ENCODE peak calls at places on chromosomes 4 and X, in eight cellular contexts. I is left ventricle myocardium inferior, A is PC-3, P is astrocyte of the cerebellum, Q is cardiac muscle cell, R is GM12864, M is SK-N-SH, L is AG04450. Z is an unnamed sample.

GRCh38 chr4:179989975-179990374 is 2253.2 kb upstream of the TENM3 start:
- DNase-seq in I (no peak), A (no peak), Q (no peak), L (no peak), M (no peak), P (no peak), R (no peak), Z (no peak)

GRCh38 chr4:41835321-41835995 is 86.9 kb upstream of the PHOX2B start:
- DNase-seq in I (no peak), M (peak), R (no peak), A (no peak), P (no peak), Q (no peak), L (no peak), Z (no peak)

GRCh38 chr4:14871676-14872430 is 130.4 kb upstream of the CPEB2 start:
- DNase-seq in A (peak), L (no peak), Q (peak), I (no peak), R (no peak), M (no peak), P (no peak), Z (no peak)

GRCh38 chr4:185352741-185353140 is 43.0 kb downstream of the LRP2BP start:
- DNase-seq in M (no peak), L (no peak), A (no peak), P (no peak), Q (no peak), R (no peak), I (no peak), Z (no peak)

GRCh38 chr4:186701273-186701672 is 22.4 kb downstream of the FAT1 start:
- DNase-seq in M (no peak), Q (peak), A (no peak), I (peak), L (no peak), P (peak), R (no peak), Z (no peak)

GRCh38 chrX:24306430-24306829 is 7.4 kb downstream of the SUPT20HL2 start:
- DNase-seq in I (no peak), Q (peak), L (no peak), M (no peak), R (no peak), P (no peak), A (no peak), Z (no peak)

GRCh38 chr4:73770917-73771316 is 30.5 kb downstream of the CXCL8 start:
- DNase-seq in L (no peak), A (no peak), M (no peak), I (no peak), P (no peak), R (no peak), Q (no peak), Z (no peak)

GRCh38 chrX:24899391-24899790 is 116.4 kb downstream of the ARX start:
- DNase-seq in Q (no peak), P (no peak), L (no peak), A (no peak), R (no peak), M (no peak), I (no peak), Z (no peak)

GRCh38 chrX:55057691-55058249 is 17.1 kb upstream of the PAGE2B start:
- DNase-seq in M (peak), Q (peak), I (no peak), R (peak), P (peak), A (peak), L (no peak), Z (peak)

GRCh38 chrX:103254171-103254824 is 657 bp downstream of the TCEAL8 start:
- DNase-seq in L (no peak), P (no peak), I (peak), A (peak), Q (peak), R (no peak), M (peak), Z (peak)

GRCh38 chr4:173878701-173879100 is 348.7 kb upstream of the HAND2 start:
- DNase-seq in I (peak), M (peak), L (peak), P (no peak), A (no peak), Q (peak), R (no peak), Z (no peak)

GRCh38 chrX:45735571-45735970 is 534.9 kb upstream of the DIPK2B start:
- DNase-seq in R (no peak), Q (no peak), I (no peak), M (no peak), P (no peak), L (no peak), A (peak), Z (no peak)

GRCh38 chr4:39812500-39812899 is 114.6 kb downstream of the UBE2K start:
- DNase-seq in Q (no peak), A (no peak), P (no peak), R (no peak), L (no peak), M (no peak), I (no peak), Z (no peak)

GRCh38 chr4:52838729-52839722 is 23.1 kb upstream of the RASL11B start:
- DNase-seq in I (no peak), Q (no peak), A (no peak), M (no peak), L (no peak), R (no peak), P (no peak), Z (no peak)

GRCh38 chrX:16700734-16701133 is 11.7 kb downstream of the CTPS2 start:
- DNase-seq in I (no peak), A (no peak), L (no peak), R (no peak), Q (no peak), M (no peak), P (no peak), Z (no peak)

GRCh38 chr4:113496698-113497097 is 264.8 kb downstream of the CAMK2D start:
- DNase-seq in I (no peak), L (no peak), A (no peak), M (no peak), P (no peak), Q (no peak), R (no peak), Z (no peak)

GRCh38 chrX:29478336-29479069 is 736.9 kb upstream of the MAGEB2 start:
- DNase-seq in I (no peak), L (no peak), P (no peak), Q (peak), M (peak), A (peak), R (peak), Z (peak)
- TF ChIP-seq CTCF in I (peak), L (peak), P (peak), Q (peak), M (peak), A (peak), R (peak), Z (peak)

GRCh38 chrX:6363193-6363592 is 134.5 kb upstream of the NLGN4X start:
- DNase-seq in R (no peak), P (no peak), L (no peak), I (no peak), A (no peak), Q (peak), M (peak), Z (no peak)
- TF ChIP-seq CTCF in R (no peak), P (peak), L (no peak), I (no peak), A (no peak), Q (no peak), M (no peak), Z (no peak)

DNA sequence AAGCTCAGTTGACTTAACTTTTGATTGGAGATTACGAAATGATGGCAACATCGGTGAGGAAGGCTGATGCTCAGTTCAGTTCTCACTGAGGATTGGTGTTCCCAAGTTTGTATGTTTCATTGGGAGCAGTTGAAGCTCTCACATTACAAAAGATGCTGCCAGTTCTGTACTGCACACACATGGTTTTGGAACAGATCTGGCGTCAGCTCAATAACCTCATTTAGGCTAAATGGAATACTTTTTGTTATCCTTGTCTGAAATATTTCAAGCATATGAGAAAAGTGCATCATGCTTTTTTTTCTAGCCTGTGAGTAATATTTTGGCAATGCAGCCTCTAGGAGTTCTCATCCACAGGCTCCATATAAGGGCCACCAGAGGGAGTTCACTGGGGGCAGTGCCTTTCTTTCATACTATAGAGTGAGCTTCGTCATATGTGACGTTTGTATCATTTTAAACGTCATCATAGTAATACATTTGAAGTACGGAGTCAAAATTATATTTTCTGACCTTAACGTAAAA is 4.1 kb downstream of the ENPEP start:
- DNase-seq in P (peak), I (no peak), L (peak), Q (no peak), M (no peak), A (peak), R (no peak), Z (no peak)
- TF ChIP-seq CTCF in P (peak), I (peak), L (peak), Q (peak), M (peak), A (peak), R (no peak), Z (no peak)

GRCh38 chrX:134632386-134632785 is 25.9 kb downstream of the PLAC1 start:
- DNase-seq in M (no peak), Q (no peak), A (no peak), L (no peak), P (no peak), R (no peak), I (no peak), Z (no peak)

GRCh38 chrX:134631404-134632346 is 26.6 kb downstream of the PLAC1 start:
- DNase-seq in L (peak), M (no peak), R (no peak), A (no peak), Q (no peak), I (no peak), P (no peak), Z (no peak)

GRCh38 chrX:134626434-134626833 is 31.8 kb downstream of the PLAC1 start:
- DNase-seq in Q (no peak), A (peak), R (no peak), L (no peak), M (peak), P (no peak), I (peak), Z (no peak)

GRCh38 chrX:134625315-134625718 is 33.0 kb downstream of the PLAC1 start:
- DNase-seq in Q (no peak), R (no peak), L (no peak), P (peak), I (no peak), A (no peak), M (no peak), Z (no peak)

GRCh38 chrX:134628663-134629062 is 29.6 kb downstream of the PLAC1 start:
- DNase-seq in M (no peak), Q (peak), P (no peak), A (no peak), L (no peak), I (no peak), R (no peak), Z (no peak)
- TF ChIP-seq CTCF in M (no peak), Q (no peak), P (no peak), A (no peak), L (no peak), I (no peak), R (no peak), Z (no peak)

GRCh38 chr4:2526559-2526958 is 9.9 kb upstream of the FAM193A start:
- DNase-seq in Q (no peak), L (no peak), A (no peak), I (no peak), M (no peak), P (no peak), R (no peak), Z (no peak)
- TF ChIP-seq CTCF in Q (no peak), L (no peak), A (no peak), I (no peak), M (no peak), P (no peak), R (peak), Z (no peak)

GRCh38 chr4:88284378-88285234 is at the start of gene PPM1K:
- DNase-seq in Q (peak), P (peak), A (peak), I (peak), L (peak), R (peak), M (peak), Z (peak)
- TF ChIP-seq CTCF in Q (peak), P (peak), A (no peak), I (peak), L (no peak), R (no peak), M (no peak), Z (no peak)

GRCh38 chr4:32268949-32269348 is 1548.8 kb downstream of the PCDH7 start:
- DNase-seq in A (peak), L (no peak), M (no peak), Q (no peak), R (no peak), I (no peak), P (no peak), Z (no peak)
- TF ChIP-seq CTCF in A (peak), L (no peak), M (no peak), Q (no peak), R (no peak), I (no peak), P (no peak), Z (no peak)

GRCh38 chrX:115892787-115893671 is 277.5 kb upstream of the AGTR2 start:
- DNase-seq in Q (peak), P (no peak), R (no peak), I (no peak), A (peak), M (peak), L (no peak), Z (peak)

GRCh38 chrX:115895678-115896329 is 274.7 kb upstream of the AGTR2 start:
- DNase-seq in Q (no peak), R (no peak), M (no peak), A (no peak), I (no peak), L (no peak), P (no peak), Z (peak)

GRCh38 chrX:115892056-115892708 is 278.4 kb upstream of the AGTR2 start:
- DNase-seq in M (no peak), I (no peak), Q (no peak), L (no peak), P (no peak), A (peak), R (no peak), Z (peak)

GRCh38 chrX:115896362-115896761 is 274.2 kb upstream of the AGTR2 start:
- DNase-seq in L (no peak), Q (no peak), M (no peak), P (no peak), R (no peak), A (no peak), I (no peak), Z (no peak)

DNA sequence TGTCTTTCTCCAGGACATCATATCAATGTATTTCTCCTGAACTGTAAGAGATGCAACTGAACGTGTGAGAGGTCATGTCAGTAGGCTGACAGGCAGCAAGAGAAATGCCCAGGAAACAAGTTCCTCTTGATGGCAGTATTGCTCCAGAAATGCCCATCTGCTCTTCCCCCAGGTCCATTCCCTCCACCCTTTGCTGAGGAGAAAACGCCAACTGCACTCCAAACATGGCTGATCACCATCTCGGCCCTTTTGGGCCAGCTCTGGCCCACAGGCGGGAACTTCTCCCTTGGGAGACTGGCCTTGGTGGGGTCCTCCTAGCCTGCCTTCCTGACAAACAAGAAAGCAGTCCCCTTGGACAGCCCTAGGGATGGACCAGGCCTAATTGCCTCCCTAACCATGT is 276.5 kb upstream of the AGTR2 start:
- DNase-seq in Q (no peak), L (no peak), M (peak), P (no peak), I (no peak), R (no peak), A (peak), Z (peak)
- TF ChIP-seq CTCF in Q (no peak), L (no peak), M (peak), P (peak), I (no peak), R (peak), A (peak), Z (no peak)